ENCODE peak calls at places on chromosomes 13 and 19, in four cellular contexts. L is fibroblast of pulmonary artery, E is kidney epithelial cell, B is IMR-90. Q is an unnamed sample.

GRCh38 chr13:65946387-65946786 is 1283.7 kb downstream of the PCDH9 start:
- DNase-seq in L (no peak), E (no peak), B (no peak), Q (no peak)

GRCh38 chr13:30289533-30289932 is 17.8 kb downstream of the KATNAL1 start:
- DNase-seq in L (no peak), E (no peak), B (no peak), Q (no peak)

GRCh38 chr19:35559781-35560180 is 3.7 kb downstream of the ATP4A start:
- DNase-seq in L (no peak), E (no peak), B (no peak), Q (no peak)

GRCh38 chr19:50204811-50205675 is 1.6 kb downstream of the MYH14 start:
- DNase-seq in L (no peak), E (no peak), B (no peak), Q (no peak)

GRCh38 chr19:55070755-55071502 is 4.7 kb upstream of the EPS8L1 start:
- DNase-seq in L (peak; percentile 45), E (no peak), B (peak; percentile 58), Q (no peak)

GRCh38 chr19:5536337-5536894 is 31.3 kb downstream of the TINCR start:
- DNase-seq in L (peak; percentile 23), E (no peak), B (peak; percentile 33), Q (no peak)

GRCh38 chr19:38805180-38805579 is 7.6 kb downstream of the LGALS4 start:
- DNase-seq in L (peak; percentile 12), E (no peak), B (no peak), Q (no peak)

GRCh38 chr19:1250374-1251232 is 2.2 kb downstream of the MIDN start:
- DNase-seq in L (peak; percentile 82), E (no peak), B (peak; percentile 60), Q (no peak)

GRCh38 chr19:30065680-30066606 is 123.9 kb downstream of the URI1 start:
- DNase-seq in L (no peak), E (no peak), B (no peak), Q (no peak)

GRCh38 chr13:94674609-94675348 is 37.6 kb downstream of the SOX21 start:
- DNase-seq in L (peak; percentile 61), E (peak; percentile 12), B (peak; percentile 30), Q (no peak)

GRCh38 chr19:6660930-6661329 is 9.0 kb downstream of the TNFSF14 start:
- DNase-seq in L (no peak), E (no peak), B (no peak), Q (no peak)

GRCh38 chr13:65943711-65944110 is 1286.4 kb downstream of the PCDH9 start:
- DNase-seq in L (peak; percentile 65), E (no peak), B (no peak), Q (no peak)

GRCh38 chr13:105307776-105308175 is 1227.7 kb downstream of the EFNB2 start:
- DNase-seq in L (no peak), E (no peak), B (no peak), Q (no peak)

GRCh38 chr13:85028035-85028434 is 771.2 kb downstream of the SLITRK6 start:
- DNase-seq in L (no peak), E (no peak), B (no peak), Q (no peak)

GRCh38 chr19:30878456-30878855 is 470.8 kb downstream of the TSHZ3 start:
- DNase-seq in L (no peak), E (no peak), B (no peak), Q (no peak)

GRCh38 chr19:3320354-3320670 is 46.1 kb upstream of the NFIC start:
- DNase-seq in L (no peak), E (no peak), B (no peak), Q (no peak)

GRCh38 chr13:19382111-19382510 is 179.2 kb downstream of the TPTE2 start:
- DNase-seq in L (no peak), E (no peak), B (no peak), Q (no peak)

GRCh38 chr19:48806818-48807589 is 3.8 kb downstream of the BCAT2 start:
- DNase-seq in L (peak; percentile 63), E (no peak), B (peak; percentile 39), Q (no peak)

DNA sequence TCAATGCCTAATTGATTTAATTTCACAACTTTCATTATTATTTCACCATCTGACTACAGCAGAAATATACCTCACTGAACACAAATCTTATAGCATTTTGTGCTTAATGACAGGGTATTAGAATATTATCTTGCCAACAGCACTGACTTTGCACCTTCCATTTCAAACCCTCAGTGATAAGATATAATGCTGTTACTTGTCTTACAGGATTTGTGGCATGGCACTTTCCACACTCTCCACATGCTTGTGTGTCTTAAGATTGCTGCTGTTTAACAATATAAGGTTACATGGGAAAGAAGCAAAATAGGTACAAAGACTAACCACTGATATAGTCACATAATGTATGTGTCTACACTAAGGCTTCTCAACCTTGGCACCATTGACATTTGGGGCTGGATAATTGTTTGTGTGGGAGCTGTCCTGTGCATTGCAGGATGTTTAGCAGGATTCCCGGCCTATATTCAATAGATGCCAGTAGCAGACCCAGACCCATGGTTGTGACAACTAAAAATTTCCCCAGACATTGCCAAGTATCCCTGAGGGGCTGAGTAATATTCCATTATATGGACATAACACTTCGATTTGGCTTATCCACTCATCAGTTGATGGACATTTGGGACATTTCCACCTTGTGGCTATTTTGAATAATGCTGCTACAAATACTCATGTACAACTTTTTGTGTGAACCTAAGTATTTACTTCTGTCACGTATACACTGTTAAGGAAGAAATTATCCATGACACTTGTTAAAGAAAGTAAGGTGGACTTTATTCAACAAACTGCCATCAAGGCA is 5.7 kb upstream of the DIAPH3 start:
- DNase-seq in L (no peak), E (no peak), B (no peak), Q (no peak)
- TF ChIP-seq CTCF in L (no peak), E (no peak), B (peak; percentile 4), Q (no peak)

GRCh38 chr19:40688294-40688693 is 2.2 kb downstream of the NUMBL start:
- DNase-seq in L (no peak), E (no peak), B (no peak), Q (no peak)

GRCh38 chr19:40689339-40690049 is 957 bp downstream of the NUMBL start:
- DNase-seq in L (no peak), E (no peak), B (no peak), Q (no peak)

GRCh38 chr19:40686882-40687524 is 3.4 kb downstream of the NUMBL start:
- DNase-seq in L (no peak), E (no peak), B (no peak), Q (no peak)

GRCh38 chr19:40688987-40689338 is 1.5 kb downstream of the NUMBL start:
- DNase-seq in L (no peak), E (no peak), B (no peak), Q (no peak)

GRCh38 chr19:40687525-40688016 is 2.9 kb downstream of the NUMBL start:
- DNase-seq in L (peak; percentile 68), E (no peak), B (peak; percentile 86), Q (no peak)
- H3K4me3 ChIP-seq in L (peak overlapping the region; percentile 88), E (no peak overlapping the region), B (peak overlapping the region; percentile 12), Q (no peak overlapping the region)

GRCh38 chr13:23411220-23411619 is 22.3 kb downstream of the SACS start:
- DNase-seq in L (no peak), E (no peak), B (no peak), Q (no peak)

GRCh38 chr13:23411706-23412105 is 21.8 kb downstream of the SACS start:
- DNase-seq in L (no peak), E (no peak), B (no peak), Q (no peak)

GRCh38 chr13:23407996-23408395 is 25.5 kb downstream of the SACS start:
- DNase-seq in L (no peak), E (no peak), B (no peak), Q (no peak)
- TF ChIP-seq CTCF in L (no peak), E (no peak), B (no peak), Q (no peak)

GRCh38 chr19:57689750-57690149 is 8.0 kb downstream of the ZNF551 start:
- DNase-seq in L (no peak), E (no peak), B (no peak), Q (no peak)

GRCh38 chr19:57687363-57688010 is 5.7 kb downstream of the ZNF551 start:
- DNase-seq in L (no peak), E (no peak), B (no peak), Q (no peak)

GRCh38 chr19:57688011-57688763 is 6.4 kb downstream of the ZNF551 start:
- DNase-seq in L (no peak), E (no peak), B (no peak), Q (no peak)

GRCh38 chr19:57682226-57682766 is 519 bp downstream of the ZNF551 start:
- DNase-seq in L (no peak), E (no peak), B (no peak), Q (no peak)

GRCh38 chr19:57686727-57687126 is 5.0 kb downstream of the ZNF551 start:
- DNase-seq in L (no peak), E (no peak), B (no peak), Q (no peak)
- H3K4me3 ChIP-seq in L (no peak overlapping the region), E (no peak overlapping the region), B (no peak overlapping the region), Q (no peak overlapping the region)

GRCh38 chr19:17424743-17425365 is 5.0 kb downstream of the MVB12A start:
- DNase-seq in L (peak; percentile 53), E (no peak), B (peak; percentile 23), Q (no peak)
- TF ChIP-seq CTCF in L (peak; percentile 49), E (peak; percentile 77), B (peak; percentile 46), Q (peak; percentile 45)

GRCh38 chr13:113121183-113121927 is 1.2 kb upstream of the F10 start:
- DNase-seq in L (no peak), E (no peak), B (no peak), Q (no peak)

GRCh38 chr13:113121928-113122420 is 625 bp upstream of the F10 start:
- DNase-seq in L (no peak), E (no peak), B (no peak), Q (no peak)

GRCh38 chr13:113124211-113125025 is 1.8 kb downstream of the F10 start:
- DNase-seq in L (no peak), E (no peak), B (no peak), Q (no peak)

GRCh38 chr13:113123226-113124150 is 889 bp downstream of the F10 start:
- DNase-seq in L (no peak), E (no peak), B (no peak), Q (no peak)

GRCh38 chr13:113122571-113123225 is at the start of gene F10:
- DNase-seq in L (peak; percentile 67), E (no peak), B (peak; percentile 75), Q (peak; percentile 4)
- H3K4me3 ChIP-seq in L (peak within 1 kb of the TSS; percentile 38), E (no peak within 1 kb of the TSS), B (peak within 1 kb of the TSS; percentile 44), Q (no peak within 1 kb of the TSS)

DNA sequence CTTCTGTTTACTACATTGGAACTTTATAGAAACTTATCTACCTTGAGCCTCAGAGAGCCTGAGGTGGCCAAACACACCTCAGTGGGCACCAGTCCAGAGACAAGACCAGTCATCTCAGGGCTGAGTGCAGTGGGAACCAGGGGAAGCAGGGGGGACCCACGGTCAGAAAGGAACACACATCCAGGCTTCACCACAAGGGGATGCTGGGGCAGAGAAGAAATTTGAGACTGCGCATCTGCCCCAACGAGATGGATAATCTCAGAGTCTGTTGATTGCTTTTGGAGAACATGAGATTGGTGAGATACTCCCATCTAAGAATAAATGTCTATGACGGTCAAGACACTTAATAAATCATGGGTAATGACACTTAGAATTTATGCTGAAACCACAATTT is 98.7 kb downstream of the DOCK9 start:
- DNase-seq in L (no peak), E (no peak), B (no peak), Q (no peak)
- TF ChIP-seq CTCF in L (no peak), E (no peak), B (no peak), Q (no peak)

Q was measured in AG09309.